ENCODE peak calls at places on chromosomes 16 and 17, in six cellular contexts. R, W, T, V, M and H are unnamed samples.

GRCh38 chr17:40015005-40015997 is at the start of gene CSF3:
- DNase-seq in R (no peak), W (no peak), V (no peak), M (no peak), T (no peak), H (peak)

GRCh38 chr16:83473109-83473508 is 334.7 kb upstream of the HSBP1 start:
- DNase-seq in M (peak), T (peak), W (no peak), R (no peak), V (no peak), H (peak)

GRCh38 chr17:75996665-75997590 is 3.7 kb upstream of the CDK3 start:
- DNase-seq in W (no peak), T (peak), R (no peak), M (peak), V (no peak), H (peak)

GRCh38 chr17:14428640-14429029 is 127.8 kb downstream of the HS3ST3B1 start:
- DNase-seq in T (no peak), R (no peak), V (no peak), M (no peak), W (no peak), H (no peak)

GRCh38 chr17:83189673-83190385 is 110.4 kb downstream of the METRNL start:
- DNase-seq in W (no peak), V (no peak), T (peak), M (peak), R (peak), H (peak)

GRCh38 chr17:7634384-7634783 is 4.4 kb downstream of the SHBG start:
- DNase-seq in M (no peak), V (peak), W (peak), R (peak), T (peak), H (peak)

GRCh38 chr17:82440991-82441627 is 9.4 kb downstream of the CYBC1 start:
- DNase-seq in W (no peak), M (no peak), T (no peak), R (no peak), V (no peak), H (no peak)

GRCh38 chr17:18877104-18877503 is 19.2 kb downstream of the PRPSAP2 start:
- DNase-seq in T (peak), R (no peak), M (peak), V (peak), W (no peak), H (no peak)

GRCh38 chr17:46192484-46193245 is 564 bp downstream of the KANSL1 start:
- DNase-seq in V (peak), T (peak), M (peak), R (peak), W (peak), H (peak)

GRCh38 chr16:4261557-4262172 is 11.2 kb downstream of the TFAP4 start:
- DNase-seq in M (peak), T (peak), W (peak), V (peak), R (no peak), H (peak)

GRCh38 chr16:69917739-69918138 is 33.4 kb upstream of the CLEC18A start:
- DNase-seq in T (peak), M (peak), W (peak), V (peak), R (peak), H (peak)

GRCh38 chr16:4706871-4707270 is 13.5 kb downstream of the NUDT16L1 start:
- DNase-seq in R (no peak), T (no peak), V (no peak), M (no peak), W (no peak), H (no peak)

GRCh38 chr17:64017381-64017980 is 3.0 kb downstream of the ICAM2 start:
- DNase-seq in R (no peak), M (no peak), T (no peak), W (no peak), V (no peak), H (no peak)
- H3K4me3 ChIP-seq in R (no peak), M (no peak), T (no peak), W (no peak), V (no peak), H (no peak)

DNA sequence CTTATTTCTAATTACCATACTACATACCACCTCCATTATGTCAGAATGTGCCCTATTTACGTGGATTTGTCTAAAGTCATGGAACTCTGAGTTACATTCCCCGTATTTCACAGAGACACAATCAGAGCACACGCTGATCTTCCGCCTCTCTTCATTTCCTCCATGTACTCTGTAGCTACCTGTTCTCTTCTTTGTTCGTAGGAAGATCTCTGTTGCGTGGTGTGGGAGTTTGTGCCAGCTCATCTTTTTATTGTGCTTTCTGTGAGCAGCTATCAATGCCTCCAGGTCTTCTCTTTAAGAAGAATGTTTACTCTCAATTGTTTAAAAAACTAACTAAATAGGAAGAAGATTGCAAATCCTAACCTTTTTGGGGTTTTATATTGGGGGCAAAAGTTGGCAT is 26.9 kb downstream of the NLRC5 start:
- DNase-seq in V (no peak), R (no peak), T (no peak), M (no peak), W (no peak), H (no peak)
- H3K4me3 ChIP-seq in V (no peak), R (no peak), T (no peak), M (no peak), W (no peak), H (no peak)

GRCh38 chr17:59361916-59362810 is 30.7 kb downstream of the YPEL2 start:
- DNase-seq in V (no peak), M (peak), W (no peak), T (peak), R (no peak), H (peak)
- H3K4me3 ChIP-seq in V (no peak), M (peak), W (no peak), T (no peak), R (no peak), H (peak)

GRCh38 chr16:72098936-72099335 is 5.3 kb downstream of the DHX38 start:
- DNase-seq in T (no peak), W (no peak), M (no peak), V (peak), R (no peak), H (no peak)

GRCh38 chr16:72092832-72093447 is 480 bp downstream of the TXNL4B start:
- DNase-seq in R (no peak), T (peak), V (peak), M (peak), W (peak), H (peak)

GRCh38 chr16:72094266-72094610 is 591 bp downstream of the DHX38 start:
- DNase-seq in W (no peak), V (no peak), T (no peak), M (peak), R (no peak), H (no peak)

GRCh38 chr16:72091217-72091616 is 2.2 kb downstream of the TXNL4B start:
- DNase-seq in T (no peak), R (no peak), V (no peak), M (no peak), W (no peak), H (no peak)

DNA sequence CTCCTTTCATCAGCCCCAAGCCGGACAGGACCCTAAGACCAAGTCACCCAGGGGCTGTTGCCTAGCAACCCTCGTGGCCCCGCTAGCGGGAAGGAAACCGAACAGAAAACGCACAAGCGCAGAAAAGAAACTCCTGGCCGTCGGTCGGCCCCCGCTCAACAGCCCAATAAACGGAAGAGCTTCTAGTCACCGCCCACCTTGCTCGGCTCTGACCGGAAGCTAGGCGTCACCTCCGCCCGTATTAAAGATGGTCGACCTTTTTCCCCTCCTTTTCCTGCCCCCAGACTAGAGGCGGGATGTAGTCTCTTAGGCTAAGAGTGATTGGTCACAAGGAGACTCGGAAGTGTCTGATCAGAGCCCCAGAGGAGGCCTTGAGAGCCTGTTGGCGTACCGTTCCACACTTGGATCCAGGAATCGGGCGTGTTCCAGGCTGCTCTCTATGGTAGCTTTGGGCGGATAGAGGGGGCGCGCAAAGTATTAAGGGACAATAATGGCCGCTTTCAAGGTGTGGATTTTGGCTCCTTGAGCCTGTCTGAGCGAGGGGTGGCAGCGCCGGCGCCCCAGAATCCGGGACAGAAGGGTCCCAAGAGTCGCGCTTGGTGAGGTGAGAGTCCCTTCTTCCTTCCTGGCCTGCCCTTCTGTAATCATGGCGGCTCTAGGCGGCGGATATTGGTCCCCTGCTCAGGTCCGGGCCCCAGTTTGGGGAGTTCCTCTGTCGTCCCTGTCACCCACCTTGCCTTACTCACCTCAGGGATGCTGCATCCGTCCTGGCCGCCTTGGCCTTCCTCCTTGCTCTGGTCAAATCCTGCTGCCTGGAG is at the start of the genes DHX38 and TXNL4B:
- DNase-seq in T (peak), M (peak), R (peak), W (peak), V (peak), H (peak)
- H3K4me3 ChIP-seq in T (peak), M (peak), R (peak), W (peak), V (peak), H (peak)

GRCh38 chr17:61416540-61417363 is 17.1 kb downstream of the TBX2 start:
- DNase-seq in W (peak), V (peak), M (peak), T (peak), R (peak), H (peak)
- H3K4me3 ChIP-seq in W (peak), V (no peak), M (peak), T (no peak), R (peak), H (peak)

GRCh38 chr16:54287018-54287757 is 601 bp upstream of the IRX3 start:
- DNase-seq in W (peak), M (peak), R (no peak), V (no peak), T (no peak), H (no peak)
- H3K4me3 ChIP-seq in W (peak), M (peak), R (peak), V (peak), T (peak), H (peak)